ENCODE peak calls at places on chromosome 17, in nine cellular contexts. B is A549; Z is CD8-positive, alpha-beta T cell; C is MM.1S; K is fibroblast of lung; T is iPS DF 6.9; J is testis; P is upper lobe of right lung; E is heart left ventricle. W is an unnamed sample.

GRCh38 chr17:75849724-75850123 is 5.4 kb downstream of the WBP2 start:
- DNase-seq in B (no peak), Z (no peak), C (no peak), K (no peak), T (no peak), J (no peak), P (no peak), E (no peak), W (no peak)

GRCh38 chr17:17713839-17714238 is 32.6 kb downstream of the RAI1 start:
- DNase-seq in B (no peak), Z (no peak), C (no peak), K (peak; percentile 84), T (no peak), J (peak; percentile 87), P (peak; percentile 79), E (no peak), W (no peak)

GRCh38 chr17:47315451-47316266 is 8.1 kb upstream of the EFCAB13 start:
- DNase-seq in B (peak; percentile 84), Z (no peak), C (peak; percentile 65), K (peak; percentile 86), T (no peak), J (peak; percentile 51), P (no peak), E (no peak), W (peak; percentile 80)

GRCh38 chr17:66040402-66040801 is 151.5 kb downstream of the CEP112 start:
- DNase-seq in B (no peak), Z (no peak), C (no peak), K (no peak), T (no peak), J (no peak), P (no peak), E (no peak), W (no peak)

GRCh38 chr17:18933102-18934058 is 18.6 kb upstream of the SLC5A10 start:
- DNase-seq in B (no peak), Z (no peak), C (no peak), K (no peak), T (no peak), J (no peak), P (no peak), E (no peak), W (no peak)

GRCh38 chr17:1977583-1978395 is 47.3 kb downstream of the RTN4RL1 start:
- DNase-seq in B (no peak), Z (no peak), C (no peak), K (no peak), T (no peak), J (peak; percentile 62), P (no peak), E (no peak), W (no peak)

GRCh38 chr17:42679001-42679491 is 2.3 kb upstream of the PLEKHH3 start:
- DNase-seq in B (peak; percentile 57), Z (no peak), C (peak; percentile 88), K (peak; percentile 45), T (no peak), J (no peak), P (peak; percentile 78), E (peak; percentile 66), W (no peak)

GRCh38 chr17:57861737-57862409 is 12.0 kb upstream of the MRPS23 start:
- DNase-seq in B (peak; percentile 69), Z (no peak), C (no peak), K (peak; percentile 41), T (no peak), J (peak; percentile 71), P (peak; percentile 85), E (peak; percentile 84), W (peak; percentile 85)

GRCh38 chr17:72592967-72593325 is 472.1 kb downstream of the SOX9 start:
- DNase-seq in B (no peak), Z (no peak), C (no peak), K (no peak), T (no peak), J (no peak), P (no peak), E (no peak), W (no peak)

GRCh38 chr17:60947100-60947499 is 269.4 kb downstream of the BCAS3 start:
- DNase-seq in B (no peak), Z (no peak), C (no peak), K (peak; percentile 62), T (no peak), J (no peak), P (no peak), E (no peak), W (no peak)

GRCh38 chr17:269616-270514 is 82.7 kb downstream of the RPH3AL start:
- DNase-seq in B (no peak), Z (no peak), C (no peak), K (no peak), T (no peak), J (peak; percentile 23), P (peak; percentile 61), E (no peak), W (no peak)

GRCh38 chr17:20111538-20111937 is 102.4 kb downstream of the SPECC1 start:
- DNase-seq in B (no peak), Z (no peak), C (no peak), K (no peak), T (no peak), J (no peak), P (no peak), E (no peak), W (no peak)

GRCh38 chr17:34443832-34444469 is 80.9 kb upstream of the CCL1 start:
- DNase-seq in B (peak; percentile 48), Z (no peak), C (peak; percentile 66), K (no peak), T (no peak), J (peak; percentile 55), P (no peak), E (no peak), W (no peak)

DNA sequence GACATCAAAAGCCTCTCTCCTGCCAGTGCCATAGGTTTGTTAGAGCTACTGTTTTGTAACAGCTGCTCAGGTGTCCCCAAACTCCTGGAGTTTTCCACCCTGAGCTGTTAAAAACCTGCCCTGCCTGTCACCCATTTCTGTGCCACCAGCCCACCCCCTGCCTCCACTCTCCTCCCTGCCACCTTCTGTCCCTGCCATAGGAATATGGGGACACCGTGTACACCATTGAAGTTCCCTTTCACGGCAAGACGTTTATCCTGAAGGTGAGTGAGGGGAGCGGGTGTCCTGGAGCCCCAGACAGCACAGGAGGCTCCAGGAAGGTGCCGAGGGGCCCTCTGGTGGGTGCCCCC is 5.2 kb upstream of the TCAP start:
- DNase-seq in B (no peak), Z (no peak), C (no peak), K (no peak), T (no peak), J (no peak), P (no peak), E (no peak), W (no peak)
- H3K27ac ChIP-seq in B (no peak overlapping the region), Z (peak overlapping the region; percentile 44), C (no peak overlapping the region), K (no peak overlapping the region), T (no peak overlapping the region), J (peak overlapping the region; percentile 69), P (peak overlapping the region; percentile 80), E (peak overlapping the region; percentile 85), W (peak overlapping the region; percentile 0)

GRCh38 chr17:78129385-78130079 is 977 bp upstream of the TMC6 start:
- DNase-seq in B (no peak), Z (no peak), C (peak; percentile 66), K (no peak), T (no peak), J (no peak), P (no peak), E (peak; percentile 58), W (no peak)
- H3K4me1 ChIP-seq in B (peaks cover 14% of the 10 kb centered on the region), Z (peaks cover 59% of the 10 kb centered on the region), C (peaks cover 47% of the 10 kb centered on the region), K (peaks cover 2% of the 10 kb centered on the region), T (peaks cover 15% of the 10 kb centered on the region), J (peaks cover 25% of the 10 kb centered on the region), P (peaks cover 67% of the 10 kb centered on the region), E (peaks cover 76% of the 10 kb centered on the region), W (peaks cover 2% of the 10 kb centered on the region)

GRCh38 chr17:78399028-78399692 is 20.7 kb downstream of the PGS1 start:
- DNase-seq in B (no peak), Z (no peak), C (no peak), K (no peak), T (no peak), J (no peak), P (no peak), E (peak; percentile 28), W (no peak)
- H3K9me3 ChIP-seq in B (no peaks in the 10 kb centered on the region), Z (no peaks in the 10 kb centered on the region), C (no peaks in the 10 kb centered on the region), K (no peaks in the 10 kb centered on the region), T (no peaks in the 10 kb centered on the region), J (no peaks in the 10 kb centered on the region), P (no peaks in the 10 kb centered on the region), E (no peaks in the 10 kb centered on the region), W (no peaks in the 10 kb centered on the region)

GRCh38 chr17:44807817-44808155 is 22.3 kb downstream of the GJC1 start:
- DNase-seq in B (no peak), Z (no peak), C (no peak), K (no peak), T (no peak), J (no peak), P (no peak), E (no peak), W (no peak)

GRCh38 chr17:44808156-44808555 is 21.9 kb downstream of the GJC1 start:
- DNase-seq in B (no peak), Z (no peak), C (no peak), K (no peak), T (no peak), J (no peak), P (no peak), E (no peak), W (no peak)

GRCh38 chr17:44807093-44807816 is 22.8 kb downstream of the GJC1 start:
- DNase-seq in B (no peak), Z (no peak), C (peak; percentile 85), K (no peak), T (no peak), J (no peak), P (no peak), E (no peak), W (no peak)

GRCh38 chr17:44801880-44802279 is 28.2 kb downstream of the GJC1 start:
- DNase-seq in B (no peak), Z (no peak), C (no peak), K (no peak), T (no peak), J (no peak), P (no peak), E (no peak), W (no peak)

GRCh38 chr17:44804301-44805061 is 25.6 kb downstream of the GJC1 start:
- DNase-seq in B (no peak), Z (no peak), C (no peak), K (no peak), T (no peak), J (peak; percentile 43), P (no peak), E (no peak), W (no peak)
- H3K27ac ChIP-seq in B (no peak overlapping the region), Z (no peak overlapping the region), C (no peak overlapping the region), K (no peak overlapping the region), T (no peak overlapping the region), J (no peak overlapping the region), P (no peak overlapping the region), E (peak overlapping the region; percentile 88), W (no peak overlapping the region)

W was measured in small intestine.